ENCODE peak calls at places on chromosome 3, in seven cellular contexts. U is NCI-H1694 treated with DMSO at 0.1 percent for 48 hours; I is AG08395; V is activated gamma-delta T cell treated with anti-CD3 and anti-CD28 coated beads, Interleukin-2, amount 50 U/mL, for 16 hours; L is Peyer's patch; Y is mucosa of gallbladder; N is NCI-H69. C is an unnamed sample.
A peak's percentile ranks its signal among the peaks of the same experiment; 100 is the strongest.

GRCh38 chr3:49799761-49800160 is at the start of gene CDHR4:
- DNase-seq in N (no peak), Y (no peak), U (no peak), L (no peak), I (peak; percentile 96), V (no peak), C (peak; percentile 55)

GRCh38 chr3:145637105-145637504 is 523.9 kb downstream of the PLOD2 start:
- DNase-seq in V (no peak), Y (no peak), U (no peak), I (no peak), N (no peak), L (no peak), C (no peak)

GRCh38 chr3:172133830-172134229 is 94.5 kb downstream of the FNDC3B start:
- DNase-seq in L (no peak), I (no peak), V (no peak), Y (no peak), N (no peak), U (no peak), C (no peak)

GRCh38 chr3:24299236-24299635 is 195.4 kb downstream of the THRB start:
- DNase-seq in I (peak; percentile 19), U (no peak), N (no peak), Y (no peak), L (no peak), V (no peak), C (no peak)

GRCh38 chr3:43001094-43001553 is 22.0 kb downstream of the GASK1A start:
- DNase-seq in L (no peak), Y (peak; percentile 87), V (no peak), U (no peak), N (no peak), I (peak; percentile 93), C (no peak)

GRCh38 chr3:73378207-73378606 is 246.5 kb downstream of the PDZRN3 start:
- DNase-seq in N (no peak), Y (no peak), V (no peak), L (no peak), U (no peak), I (no peak), C (no peak)

GRCh38 chr3:48690846-48691458 is 5.2 kb upstream of the NCKIPSD start:
- DNase-seq in U (no peak), I (no peak), N (no peak), L (no peak), V (no peak), Y (no peak), C (no peak)

GRCh38 chr3:121660356-121661171 is at the start of gene HCLS1:
- DNase-seq in Y (peak; percentile 41), L (peak; percentile 83), N (no peak), U (no peak), I (no peak), V (peak; percentile 51), C (peak; percentile 14)

GRCh38 chr3:115518100-115518852 is 105.0 kb upstream of the GAP43 start:
- DNase-seq in U (no peak), Y (peak; percentile 20), V (no peak), L (no peak), N (peak; percentile 77), I (peak; percentile 82), C (peak; percentile 26)

GRCh38 chr3:42749025-42749752 is 23.9 kb downstream of the CCDC13 start:
- DNase-seq in N (peak; percentile 57), U (no peak), Y (no peak), V (no peak), L (no peak), I (no peak), C (no peak)

GRCh38 chr3:10294030-10294591 is 1.4 kb upstream of the GHRL start:
- DNase-seq in I (no peak), N (no peak), U (no peak), V (no peak), L (no peak), Y (no peak), C (no peak)

GRCh38 chr3:127959873-127960272 is 44.8 kb downstream of the KBTBD12 start:
- DNase-seq in L (no peak), V (no peak), I (peak; percentile 20), Y (peak; percentile 44), N (peak; percentile 66), U (peak; percentile 65), C (peak; percentile 27)

GRCh38 chr3:55327131-55327920 is 159.8 kb downstream of the WNT5A start:
- DNase-seq in I (peak; percentile 44), L (no peak), Y (no peak), N (no peak), U (no peak), V (no peak), C (peak; percentile 40)

C was measured in DMS53.